ENCODE peak calls at places on chromosomes 7 and 10, in nine cellular contexts. Y is CD4-positive, alpha-beta memory T cell; W is OCI-LY7; C is testis; H is mesenchymal stem cell; S is mucosa of descending colon; M is mammary epithelial cell; B is aorta; L is body of pancreas. D is an unnamed sample. For H3K4me1, the result is how much of the 10 kb centered on the place peaks cover.

GRCh38 chr10:62818426-62819011 is 2.4 kb upstream of the EGR2 start:
- DNase-seq in Y (peak), W (no peak), C (no peak), H (no peak), S (peak), M (peak), B (peak), L (peak), D (peak)

GRCh38 chr10:109887776-109888175 is 35.5 kb downstream of the XPNPEP1 start:
- DNase-seq in Y (no peak), W (no peak), C (no peak), H (no peak), S (no peak), M (no peak), B (no peak), L (no peak), D (no peak)

GRCh38 chr7:1275685-1276424 is 43.2 kb downstream of the UNCX start:
- DNase-seq in Y (no peak), W (no peak), C (no peak), H (no peak), S (no peak), M (no peak), B (no peak), L (no peak), D (no peak)

GRCh38 chr10:5089869-5090268 is 4.3 kb upstream of the AKR1C3 start:
- DNase-seq in Y (no peak), W (peak), C (no peak), H (peak), S (no peak), M (peak), B (no peak), L (no peak), D (no peak)

GRCh38 chr10:110420401-110421193 is 77.1 kb upstream of the DUSP5 start:
- DNase-seq in Y (peak), W (no peak), C (peak), H (peak), S (no peak), M (peak), B (no peak), L (peak), D (peak)

GRCh38 chr7:16695621-16696237 is 49.7 kb downstream of the BZW2 start:
- DNase-seq in Y (no peak), W (peak), C (peak), H (peak), S (no peak), M (peak), B (no peak), L (peak), D (peak)

GRCh38 chr10:65518379-65518778 is 1407.5 kb upstream of the LRRTM3 start:
- DNase-seq in Y (no peak), W (no peak), C (no peak), H (peak), S (no peak), M (no peak), B (no peak), L (no peak), D (no peak)

GRCh38 chr7:93337047-93337446 is 104.9 kb downstream of the VPS50 start:
- DNase-seq in Y (no peak), W (no peak), C (no peak), H (no peak), S (no peak), M (no peak), B (no peak), L (no peak), D (no peak)

GRCh38 chr7:151138541-151138910 is 29.0 kb downstream of the GBX1 start:
- DNase-seq in Y (no peak), W (no peak), C (no peak), H (no peak), S (no peak), M (no peak), B (peak), L (no peak), D (no peak)

GRCh38 chr7:15977663-15978062 is 291.2 kb upstream of the MEOX2 start:
- DNase-seq in Y (no peak), W (no peak), C (no peak), H (peak), S (no peak), M (peak), B (no peak), L (no peak), D (peak)

GRCh38 chr7:78095549-78095948 is 297.0 kb downstream of the PHTF2 start:
- DNase-seq in Y (no peak), W (no peak), C (no peak), H (peak), S (no peak), M (no peak), B (no peak), L (no peak), D (peak)

GRCh38 chr7:28580626-28581025 is 168.3 kb downstream of the CREB5 start:
- DNase-seq in Y (no peak), W (no peak), C (no peak), H (no peak), S (no peak), M (peak), B (no peak), L (no peak), D (no peak)

GRCh38 chr7:56083150-56083785 is 9.5 kb downstream of the PHKG1 start:
- DNase-seq in Y (no peak), W (no peak), C (peak), H (no peak), S (no peak), M (no peak), B (peak), L (peak), D (no peak)

GRCh38 chr7:27235387-27236052 is 7.1 kb upstream of the EVX1 start:
- DNase-seq in Y (no peak), W (no peak), C (peak), H (no peak), S (peak), M (peak), B (no peak), L (peak), D (no peak)

GRCh38 chr10:60564475-60564874 is 174.8 kb upstream of the ANK3 start:
- DNase-seq in Y (no peak), W (no peak), C (no peak), H (no peak), S (no peak), M (no peak), B (no peak), L (no peak), D (no peak)

DNA sequence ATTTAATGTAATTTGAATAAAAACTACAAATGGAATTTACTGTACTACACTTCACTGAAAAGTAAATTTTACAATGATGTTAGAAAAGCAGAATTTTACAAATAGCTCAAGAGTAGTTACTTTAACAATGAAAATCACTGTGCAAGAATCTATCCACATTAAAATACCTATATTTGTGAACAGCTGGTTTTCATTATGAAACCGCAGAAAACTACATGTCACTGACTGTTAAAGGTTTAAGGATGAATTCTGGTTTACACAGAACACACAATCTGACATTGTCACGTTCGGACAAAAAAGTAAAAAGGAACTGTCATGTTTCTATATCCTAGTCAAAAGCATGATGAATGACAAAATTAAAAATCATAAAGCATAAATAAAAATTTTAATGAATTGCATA is 415.3 kb upstream of the PRKCQ start:
- DNase-seq in Y (no peak), W (no peak), C (no peak), H (no peak), S (no peak), M (no peak), B (no peak), L (no peak), D (peak)
- H3K4me3 ChIP-seq in Y (no peak), W (no peak), C (no peak), H (no peak), S (no peak), M (no peak), B (no peak), L (no peak), D (no peak)

GRCh38 chr7:50382455-50382854 is 67.7 kb downstream of the FIGNL1 start:
- DNase-seq in Y (no peak), W (no peak), C (no peak), H (no peak), S (no peak), M (no peak), B (no peak), L (no peak), D (no peak)

GRCh38 chr7:50379539-50379938 is 70.6 kb downstream of the FIGNL1 start:
- DNase-seq in Y (no peak), W (no peak), C (no peak), H (no peak), S (no peak), M (no peak), B (no peak), L (no peak), D (no peak)

GRCh38 chr7:50376056-50376455 is 71.5 kb downstream of the IKZF1 start:
- DNase-seq in Y (no peak), W (no peak), C (no peak), H (no peak), S (no peak), M (no peak), B (no peak), L (no peak), D (no peak)

GRCh38 chr7:50377356-50377755 is 72.8 kb downstream of the FIGNL1 start:
- DNase-seq in Y (no peak), W (no peak), C (no peak), H (no peak), S (no peak), M (no peak), B (no peak), L (no peak), D (no peak)

GRCh38 chr7:50379082-50379481 is 71.1 kb downstream of the FIGNL1 start:
- DNase-seq in Y (no peak), W (no peak), C (no peak), H (no peak), S (no peak), M (peak), B (no peak), L (no peak), D (no peak)
- H3K4me1 ChIP-seq in Y (half or more), W (under half), C (under half), H (under half), S (under half), M (under half), B (under half), L (under half), D (under half)

DNA sequence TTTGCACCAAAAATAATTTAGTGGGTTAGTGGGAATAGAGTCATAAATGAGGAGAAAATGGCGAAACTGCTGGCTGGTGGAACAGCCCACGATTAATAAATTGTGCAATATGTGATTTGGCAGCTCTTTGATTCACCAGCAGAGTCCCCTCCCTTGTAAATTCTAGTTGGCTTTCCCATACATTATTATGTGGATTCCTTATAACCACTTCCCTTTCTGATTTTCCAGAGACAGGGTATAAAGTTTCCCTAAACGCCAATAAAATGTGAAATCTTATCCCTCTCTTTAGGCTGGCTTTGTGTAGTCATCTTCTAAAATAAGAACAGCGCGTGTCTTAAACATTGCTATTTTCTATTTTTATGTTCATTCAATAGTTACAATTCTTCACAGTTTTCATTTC is 149.4 kb upstream of the FERD3L start:
- DNase-seq in Y (no peak), W (no peak), C (no peak), H (no peak), S (no peak), M (no peak), B (no peak), L (no peak), D (peak)
- H3K4me3 ChIP-seq in Y (no peak), W (no peak), C (no peak), H (peak), S (no peak), M (no peak), B (no peak), L (no peak), D (peak)

GRCh38 chr10:11224321-11224720 is 206.6 kb downstream of the CELF2 start:
- DNase-seq in Y (no peak), W (no peak), C (no peak), H (no peak), S (no peak), M (no peak), B (no peak), L (no peak), D (no peak)
- H3K4me1 ChIP-seq in Y (half or more), W (under half), C (under half), H (under half), S (under half), M (under half), B (under half), L (under half), D (under half)

GRCh38 chr7:20237464-20238267 is 20.5 kb upstream of the MACC1 start:
- DNase-seq in Y (no peak), W (no peak), C (no peak), H (no peak), S (no peak), M (no peak), B (no peak), L (no peak), D (no peak)

GRCh38 chr7:20238268-20238753 is 21.1 kb upstream of the MACC1 start:
- DNase-seq in Y (no peak), W (no peak), C (no peak), H (no peak), S (no peak), M (no peak), B (no peak), L (no peak), D (no peak)

GRCh38 chr7:20238754-20239324 is 21.7 kb upstream of the MACC1 start:
- DNase-seq in Y (no peak), W (no peak), C (no peak), H (no peak), S (peak), M (peak), B (no peak), L (peak), D (no peak)

GRCh38 chr7:20241491-20242261 is 24.5 kb upstream of the MACC1 start:
- DNase-seq in Y (no peak), W (no peak), C (no peak), H (no peak), S (no peak), M (peak), B (no peak), L (no peak), D (peak)

DNA sequence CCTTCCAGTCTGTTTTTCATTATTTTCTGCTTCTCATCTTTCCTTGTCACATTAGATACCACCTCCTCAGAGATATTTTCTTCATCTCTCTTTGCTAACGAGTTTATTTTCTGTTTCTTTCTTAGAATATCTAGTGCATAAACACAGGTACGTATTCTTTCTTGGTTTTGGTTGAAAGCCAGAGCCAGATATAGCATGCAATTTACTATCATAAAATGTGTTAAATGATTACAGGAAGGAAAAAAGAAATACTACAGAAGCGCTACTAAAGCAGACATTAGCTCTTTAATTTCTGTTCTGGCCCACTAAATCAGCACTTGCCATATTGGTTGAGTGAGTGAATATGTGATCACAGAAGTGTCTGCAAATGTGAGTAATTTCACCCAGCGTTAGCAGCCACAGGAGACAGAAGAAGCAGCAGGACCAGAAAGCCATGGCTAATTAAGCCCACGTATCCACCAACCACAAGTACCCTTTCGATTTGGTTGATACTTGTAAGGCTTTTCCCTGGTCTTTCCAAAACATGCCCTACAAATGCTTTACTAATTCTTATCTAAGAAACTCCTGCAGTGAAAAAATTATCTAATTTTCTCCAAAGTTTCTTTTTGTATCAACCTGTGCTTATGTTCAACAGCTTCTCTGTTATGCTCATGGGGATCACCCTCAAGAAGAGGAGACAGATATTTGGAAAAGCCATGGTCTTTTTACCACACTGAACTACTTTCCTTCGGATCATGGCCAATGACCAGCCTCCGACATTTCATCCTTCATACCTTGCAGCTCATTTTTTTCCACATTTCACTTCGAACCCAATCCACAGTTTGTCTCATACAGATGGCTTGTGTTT is 23.1 kb upstream of the MACC1 start:
- DNase-seq in Y (no peak), W (no peak), C (no peak), H (no peak), S (no peak), M (no peak), B (no peak), L (no peak), D (no peak)
- H3K4me3 ChIP-seq in Y (no peak), W (no peak), C (no peak), H (no peak), S (no peak), M (no peak), B (no peak), L (no peak), D (no peak)

DNA sequence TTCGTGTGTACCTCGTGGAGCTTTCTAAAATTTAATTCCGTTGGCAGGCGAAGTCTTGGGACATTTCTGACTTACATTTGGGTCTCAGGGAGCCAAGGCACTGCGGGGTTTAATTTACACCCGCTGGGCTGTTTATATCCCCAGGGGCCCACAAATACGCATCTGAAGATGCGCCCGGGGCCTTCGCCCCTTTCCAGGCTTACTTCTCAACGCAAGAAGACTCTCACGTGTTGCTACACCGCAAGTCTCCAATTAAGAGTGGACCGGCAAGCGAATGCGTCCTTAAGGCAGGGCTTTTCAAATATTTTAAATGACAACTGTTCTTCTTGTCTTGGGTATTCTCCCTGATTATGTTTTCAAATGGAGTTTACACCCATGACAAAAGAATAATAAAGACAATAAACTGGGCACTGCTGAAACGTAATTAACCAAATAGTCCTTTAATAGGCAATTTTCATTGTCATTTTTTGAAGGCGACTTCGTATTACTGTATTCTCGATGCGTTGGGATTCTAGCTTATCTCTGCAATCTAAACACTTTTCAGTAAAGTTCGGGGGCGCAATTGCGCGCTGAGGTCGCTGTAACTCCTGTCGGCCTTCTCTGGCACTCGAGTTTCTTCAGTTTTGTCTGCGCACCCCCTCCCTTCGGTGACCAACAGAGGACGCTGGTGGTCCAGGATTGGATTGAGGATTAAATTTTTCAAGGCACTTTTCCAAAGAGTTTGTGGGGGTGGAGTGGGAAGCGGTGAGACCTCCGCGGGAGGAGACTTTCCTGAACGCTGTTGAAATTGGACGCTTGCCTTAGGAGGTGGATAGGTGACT is 837 bp upstream of the IGFBP3 start:
- DNase-seq in Y (peak), W (peak), C (peak), H (peak), S (peak), M (peak), B (peak), L (peak), D (peak)
- H3K4me1 ChIP-seq in Y (under half), W (under half), C (under half), H (under half), S (under half), M (under half), B (under half), L (half or more), D (half or more)

DNA sequence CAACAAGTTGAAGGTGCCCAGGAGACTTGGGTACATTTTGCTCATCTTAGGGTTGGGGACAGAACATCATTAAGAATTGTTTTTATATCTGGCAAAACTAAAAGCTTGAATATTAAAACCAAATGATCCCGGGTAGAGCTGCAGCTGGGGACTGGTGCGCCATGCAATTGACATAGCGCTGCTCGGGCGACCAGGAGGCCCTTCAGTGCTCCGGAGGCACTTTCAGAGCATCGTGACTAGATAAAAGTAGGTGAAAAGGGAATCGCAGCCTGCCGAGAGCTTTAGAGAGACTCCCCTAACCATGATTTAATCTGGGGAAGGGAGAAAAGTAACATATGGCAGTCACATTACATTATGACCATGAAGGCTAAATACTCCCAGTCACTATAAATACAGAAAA is 21.4 kb downstream of the FOXK1 start:
- DNase-seq in Y (no peak), W (no peak), C (no peak), H (no peak), S (no peak), M (no peak), B (no peak), L (no peak), D (no peak)
- H3K4me3 ChIP-seq in Y (no peak), W (no peak), C (no peak), H (peak), S (no peak), M (no peak), B (no peak), L (no peak), D (peak)

D was measured in adipocyte.